ENCODE peak calls at places on chromosomes 11 and 22, in six cellular contexts. R is neuronal stem cell, A is mesendoderm, V is mesenchymal stem cell, J is H9, L is IMR-90. H is an unnamed sample.
A peak's percentile ranks its signal among the peaks of the same experiment; 100 is the strongest.

GRCh38 chr11:128848815-128849455 is 18.2 kb downstream of the KCNJ1 start:
- DNase-seq in R (peak; percentile 60), A (peak; percentile 86), V (peak; percentile 43), J (peak; percentile 88), L (peak; percentile 12), H (no peak)

GRCh38 chr11:1705121-1706052 is 8.4 kb downstream of the KRTAP5-6 start:
- DNase-seq in R (no peak), A (no peak), V (peak; percentile 27), J (no peak), L (no peak), H (no peak)

GRCh38 chr11:124938206-124938765 is 2.4 kb upstream of the HEPACAM start:
- DNase-seq in R (no peak), A (no peak), V (no peak), J (no peak), L (peak; percentile 40), H (no peak)

GRCh38 chr22:20106205-20106848 is 9.6 kb upstream of the RANBP1 start:
- DNase-seq in R (no peak), A (no peak), V (no peak), J (no peak), L (no peak), H (no peak)

GRCh38 chr11:100808904-100809491 is 121.9 kb downstream of the ARHGAP42 start:
- DNase-seq in R (no peak), A (peak; percentile 97), V (peak; percentile 82), J (no peak), L (peak; percentile 76), H (no peak)

GRCh38 chr11:109547356-109548027 is 125.5 kb downstream of the C11orf87 start:
- DNase-seq in R (no peak), A (peak; percentile 79), V (peak; percentile 56), J (no peak), L (peak; percentile 56), H (no peak)

GRCh38 chr11:107808526-107808925 is 50.1 kb downstream of the SLC35F2 start:
- DNase-seq in R (no peak), A (no peak), V (no peak), J (no peak), L (no peak), H (no peak)

GRCh38 chr22:38788846-38789245 is 5.1 kb downstream of the DNAL4 start:
- DNase-seq in R (no peak), A (no peak), V (no peak), J (no peak), L (no peak), H (no peak)

GRCh38 chr11:19374189-19374588 is 133.4 kb upstream of the E2F8 start:
- DNase-seq in R (no peak), A (no peak), V (peak; percentile 92), J (no peak), L (peak; percentile 96), H (no peak)

GRCh38 chr11:67367014-67367835 is 6.2 kb downstream of the CLCF1 start:
- DNase-seq in R (no peak), A (no peak), V (no peak), J (no peak), L (no peak), H (no peak)

GRCh38 chr11:36231300-36231699 is 57.9 kb downstream of the COMMD9 start:
- DNase-seq in R (no peak), A (no peak), V (peak; percentile 83), J (no peak), L (peak; percentile 66), H (no peak)

GRCh38 chr11:36119300-36119699 is 169.9 kb downstream of the COMMD9 start:
- DNase-seq in R (no peak), A (no peak), V (no peak), J (no peak), L (no peak), H (no peak)

GRCh38 chr11:45089845-45090499 is 56.5 kb upstream of the PRDM11 start:
- DNase-seq in R (no peak), A (peak; percentile 67), V (peak; percentile 76), J (peak; percentile 68), L (peak; percentile 37), H (no peak)

GRCh38 chr11:103035656-103036434 is 56.1 kb downstream of the DCUN1D5 start:
- DNase-seq in R (peak; percentile 24), A (peak; percentile 86), V (peak; percentile 95), J (no peak), L (peak; percentile 86), H (no peak)

GRCh38 chr11:114295676-114296081 is 520 bp upstream of the NNMT start:
- DNase-seq in R (no peak), A (no peak), V (no peak), J (no peak), L (no peak), H (no peak)

GRCh38 chr11:95671768-95672167 is 117.8 kb downstream of the FAM76B start:
- DNase-seq in R (no peak), A (no peak), V (peak; percentile 71), J (no peak), L (peak; percentile 45), H (no peak)

GRCh38 chr22:41512421-41513194 is 31.7 kb downstream of the POLR3H start:
- DNase-seq in R (peak; percentile 57), A (peak; percentile 95), V (peak; percentile 72), J (peak; percentile 93), L (peak; percentile 70), H (peak; percentile 81)

GRCh38 chr22:41504397-41504796 is 35.5 kb downstream of the ACO2 start:
- DNase-seq in R (no peak), A (no peak), V (no peak), J (no peak), L (no peak), H (no peak)

GRCh38 chr22:41507330-41508063 is 36.8 kb downstream of the POLR3H start:
- DNase-seq in R (no peak), A (no peak), V (no peak), J (no peak), L (no peak), H (no peak)

GRCh38 chr22:41511521-41511968 is 32.7 kb downstream of the POLR3H start:
- DNase-seq in R (no peak), A (no peak), V (no peak), J (no peak), L (no peak), H (no peak)

GRCh38 chr22:41508770-41509170 is 35.5 kb downstream of the POLR3H start:
- DNase-seq in R (no peak), A (no peak), V (no peak), J (peak; percentile 32), L (no peak), H (no peak)
- H2BK5ac ChIP-seq in R (no peak overlapping the region), A (no peak overlapping the region), V (no peak overlapping the region), J (no peak overlapping the region), L (no peak overlapping the region), H (no peak overlapping the region)

GRCh38 chr11:76392889-76393288 is 11.8 kb downstream of the GVQW3 start:
- DNase-seq in R (no peak), A (no peak), V (no peak), J (no peak), L (no peak), H (no peak)

GRCh38 chr11:76388408-76388807 is 7.3 kb downstream of the GVQW3 start:
- DNase-seq in R (no peak), A (no peak), V (no peak), J (no peak), L (no peak), H (no peak)

GRCh38 chr11:76394411-76394810 is 13.3 kb downstream of the GVQW3 start:
- DNase-seq in R (no peak), A (no peak), V (no peak), J (no peak), L (no peak), H (no peak)

GRCh38 chr11:76391811-76392475 is 10.8 kb downstream of the GVQW3 start:
- DNase-seq in R (no peak), A (no peak), V (no peak), J (no peak), L (no peak), H (no peak)

GRCh38 chr11:76391039-76391438 is 9.9 kb downstream of the GVQW3 start:
- DNase-seq in R (no peak), A (no peak), V (no peak), J (no peak), L (no peak), H (no peak)
- H2BK5ac ChIP-seq in R (no peak overlapping the region), A (no peak overlapping the region), V (no peak overlapping the region), J (no peak overlapping the region), L (no peak overlapping the region), H (no peak overlapping the region)

DNA sequence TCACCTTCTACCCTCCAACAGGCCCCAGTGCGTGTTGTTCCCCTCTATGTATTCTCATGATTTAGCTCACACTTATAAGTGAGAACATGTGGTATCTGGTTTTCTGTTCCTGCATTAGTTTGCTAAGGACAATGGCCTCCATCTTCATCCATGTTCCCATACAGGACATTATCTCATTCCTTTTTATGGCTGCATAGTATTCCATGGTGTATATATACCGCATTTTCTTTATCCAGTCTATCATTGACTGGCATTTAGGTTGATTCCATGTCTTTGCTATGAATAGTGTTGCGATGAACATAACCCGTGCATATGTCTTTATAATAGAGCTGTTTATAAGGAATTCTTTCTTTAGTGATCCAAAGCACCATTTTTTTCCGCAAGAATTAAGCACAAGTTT is 28.5 kb upstream of the TLCD5 start:
- DNase-seq in R (no peak), A (no peak), V (no peak), J (no peak), L (no peak), H (no peak)
- H2BK5ac ChIP-seq in R (no peak overlapping the region), A (no peak overlapping the region), V (no peak overlapping the region), J (no peak overlapping the region), L (no peak overlapping the region), H (no peak overlapping the region)

GRCh38 chr11:43643898-43644625 is 36.5 kb upstream of the HSD17B12 start:
- DNase-seq in R (peak; percentile 79), A (peak; percentile 92), V (peak; percentile 89), J (peak; percentile 86), L (peak; percentile 82), H (peak; percentile 90)
- H2BK5ac ChIP-seq in R (peak overlapping the region; percentile 53), A (no peak overlapping the region), V (no peak overlapping the region), J (no peak overlapping the region), L (peak overlapping the region; percentile 80), H (peak overlapping the region; percentile 55)

GRCh38 chr11:65613091-65613928 is 711 bp downstream of the MAP3K11 start:
- DNase-seq in R (no peak), A (no peak), V (no peak), J (no peak), L (no peak), H (no peak)
- H2BK5ac ChIP-seq in R (peak overlapping the region; percentile 72), A (no peak overlapping the region), V (no peak overlapping the region), J (no peak overlapping the region), L (peak overlapping the region; percentile 26), H (peak overlapping the region; percentile 16)

DNA sequence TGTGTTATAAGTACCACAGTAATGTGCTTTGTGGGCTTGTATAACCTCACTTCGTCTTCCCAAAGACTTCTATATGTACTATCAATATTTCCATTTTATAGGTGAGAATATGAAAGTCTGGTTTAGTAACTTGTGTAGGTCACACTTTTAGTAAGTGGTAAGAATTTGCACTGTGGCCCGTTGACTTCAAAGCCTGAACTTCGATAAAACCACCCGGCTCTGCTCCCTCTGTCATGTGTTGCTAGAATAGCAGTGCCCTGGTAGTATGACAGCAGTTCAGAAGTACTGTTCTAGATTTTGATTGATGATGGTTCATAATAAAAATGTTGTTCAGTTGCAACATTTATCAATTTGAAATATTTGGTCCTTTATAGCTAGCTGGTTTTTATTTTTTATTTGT is 110.2 kb upstream of the SORL1-AS1 start:
- DNase-seq in R (no peak), A (no peak), V (no peak), J (no peak), L (no peak), H (no peak)
- H2BK5ac ChIP-seq in R (no peak overlapping the region), A (no peak overlapping the region), V (no peak overlapping the region), J (no peak overlapping the region), L (no peak overlapping the region), H (no peak overlapping the region)

H was measured in H1.